ENCODE peak calls at places on chromosomes 13 and 19, in nine cellular contexts. P, G, K, X, A, W, F, U and H are unnamed samples.

GRCh38 chr13:99028890-99029289 is 51.0 kb upstream of the DOCK9 start:
- DNase-seq in P (no peak), G (no peak), K (no peak), X (no peak), A (no peak), W (no peak), F (no peak), U (no peak), H (no peak)

GRCh38 chr19:46697142-46697960 is 19.6 kb downstream of the PRKD2 start:
- DNase-seq in P (peak), G (peak), K (peak), X (no peak), A (peak), W (peak), F (peak), U (peak), H (peak)

GRCh38 chr13:69565334-69565733 is 542.3 kb upstream of the ATXN8OS start:
- DNase-seq in P (peak), G (peak), K (no peak), X (no peak), A (no peak), W (no peak), F (no peak), U (peak), H (no peak)

GRCh38 chr13:95787356-95788099 is 110.6 kb downstream of the DNAJC3 start:
- DNase-seq in P (no peak), G (peak), K (no peak), X (no peak), A (peak), W (no peak), F (no peak), U (no peak), H (peak)

GRCh38 chr13:30334663-30335386 is 27.5 kb upstream of the KATNAL1 start:
- DNase-seq in P (peak), G (peak), K (peak), X (no peak), A (no peak), W (peak), F (no peak), U (no peak), H (peak)

GRCh38 chr13:31595568-31595967 is 143.8 kb upstream of the RXFP2 start:
- DNase-seq in P (peak), G (peak), K (peak), X (no peak), A (peak), W (no peak), F (no peak), U (no peak), H (no peak)

GRCh38 chr19:52585101-52585500 is 15.0 kb downstream of the ZNF701 start:
- DNase-seq in P (no peak), G (peak), K (no peak), X (no peak), A (no peak), W (no peak), F (no peak), U (no peak), H (no peak)

GRCh38 chr13:38685974-38686571 is 804 bp upstream of the FREM2 start:
- DNase-seq in P (peak), G (peak), K (peak), X (no peak), A (no peak), W (peak), F (no peak), U (peak), H (peak)

GRCh38 chr13:67238861-67239260 is 8.7 kb upstream of the PCDH9 start:
- DNase-seq in P (no peak), G (no peak), K (no peak), X (no peak), A (no peak), W (no peak), F (no peak), U (no peak), H (no peak)
- H3K4me3 ChIP-seq in P (no peak), G (no peak), K (no peak), X (no peak), A (no peak), W (no peak), F (no peak), U (no peak), H (no peak)

DNA sequence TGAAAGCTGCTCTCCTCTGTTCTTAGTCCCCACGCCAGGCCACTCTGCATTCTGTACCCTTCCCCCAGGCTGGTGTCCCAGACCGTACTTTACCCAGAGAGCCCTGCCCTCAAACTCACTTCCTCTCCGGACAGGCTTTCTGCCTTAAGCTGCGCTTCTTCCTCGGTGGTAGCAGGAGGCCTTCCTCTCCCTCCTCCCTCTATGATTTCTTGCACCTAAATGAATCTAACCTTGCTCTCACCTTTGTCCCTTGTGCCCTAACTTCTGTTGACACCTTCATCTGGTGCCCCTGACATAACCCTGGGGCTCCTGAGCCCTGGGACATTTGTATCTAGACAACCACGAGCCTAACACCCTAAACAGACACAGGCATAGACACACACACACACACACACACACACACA is 29.6 kb upstream of the CEACAM21 start:
- DNase-seq in P (no peak), G (no peak), K (no peak), X (no peak), A (no peak), W (no peak), F (no peak), U (no peak), H (no peak)
- H3K4me3 ChIP-seq in P (no peak), G (no peak), K (no peak), X (no peak), A (no peak), W (no peak), F (no peak), U (no peak), H (no peak)

DNA sequence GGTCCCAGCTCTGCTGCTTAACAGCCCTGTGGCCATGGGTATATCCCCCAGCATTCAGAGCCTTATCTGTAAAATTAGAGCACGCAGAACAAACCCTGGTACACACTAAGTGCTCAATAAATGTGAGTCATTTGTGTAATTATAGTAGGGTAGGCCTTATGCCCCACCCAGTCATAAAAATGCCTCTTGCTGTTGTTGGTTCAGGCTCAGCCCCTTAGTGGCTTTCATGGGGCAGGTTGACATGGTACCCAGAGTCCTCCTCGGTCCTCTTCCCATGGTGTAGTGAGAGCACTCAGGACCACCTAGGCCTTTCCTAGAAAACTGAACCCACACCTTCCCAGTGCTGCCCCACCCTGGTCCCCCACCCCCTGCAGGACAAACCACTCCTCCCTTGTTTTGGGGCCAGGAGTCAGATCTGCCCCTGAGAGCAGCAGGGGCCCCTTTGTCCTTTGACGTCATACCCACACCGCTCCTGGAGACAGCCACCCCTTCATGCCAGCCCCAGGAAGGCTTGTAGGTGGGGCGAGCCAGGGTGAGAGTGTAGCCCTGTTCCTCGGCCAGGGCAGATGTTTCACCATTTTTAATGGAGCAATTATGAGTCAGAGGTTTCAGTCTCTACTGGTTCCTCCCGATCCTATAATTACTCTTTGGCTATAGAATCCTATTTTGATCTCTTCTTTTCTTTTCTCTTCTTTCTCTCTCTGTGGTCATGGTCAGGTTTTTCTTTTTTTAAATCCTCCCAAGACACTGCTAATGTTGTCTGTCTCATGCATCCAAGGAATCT is 36.8 kb downstream of the ACTN4 start:
- DNase-seq in P (peak), G (peak), K (peak), X (no peak), A (peak), W (no peak), F (peak), U (peak), H (peak)
- H3K4me3 ChIP-seq in P (no peak), G (peak), K (no peak), X (no peak), A (no peak), W (no peak), F (no peak), U (no peak), H (no peak)

GRCh38 chr19:1466018-1466460 is 13.0 kb downstream of the C19orf25 start:
- DNase-seq in P (no peak), G (no peak), K (no peak), X (no peak), A (no peak), W (no peak), F (no peak), U (no peak), H (no peak)

GRCh38 chr19:1466461-1467227 is 12.4 kb downstream of the C19orf25 start:
- DNase-seq in P (no peak), G (no peak), K (no peak), X (no peak), A (no peak), W (no peak), F (no peak), U (no peak), H (no peak)

GRCh38 chr19:1467228-1467511 is 11.8 kb downstream of the C19orf25 start:
- DNase-seq in P (no peak), G (no peak), K (no peak), X (no peak), A (no peak), W (no peak), F (no peak), U (no peak), H (no peak)

GRCh38 chr19:1468274-1469199 is 10.5 kb downstream of the C19orf25 start:
- DNase-seq in P (no peak), G (peak), K (peak), X (no peak), A (peak), W (no peak), F (no peak), U (no peak), H (peak)

GRCh38 chr19:1467512-1468273 is 11.3 kb downstream of the C19orf25 start:
- DNase-seq in P (no peak), G (no peak), K (no peak), X (no peak), A (no peak), W (no peak), F (no peak), U (no peak), H (no peak)
- H3K4me3 ChIP-seq in P (no peak), G (no peak), K (no peak), X (no peak), A (no peak), W (no peak), F (no peak), U (no peak), H (no peak)

GRCh38 chr19:10288662-10289166 is 1.0 kb upstream of the ICAM5 start:
- DNase-seq in P (no peak), G (peak), K (peak), X (no peak), A (peak), W (no peak), F (no peak), U (no peak), H (no peak)
- H3K4me3 ChIP-seq in P (peak), G (no peak), K (peak), X (peak), A (peak), W (peak), F (no peak), U (no peak), H (no peak)

GRCh38 chr13:81020010-81020409 is 679.1 kb upstream of the SPRY2 start:
- DNase-seq in P (no peak), G (no peak), K (no peak), X (no peak), A (no peak), W (no peak), F (no peak), U (no peak), H (no peak)

GRCh38 chr13:81018936-81019335 is 678.0 kb upstream of the SPRY2 start:
- DNase-seq in P (no peak), G (no peak), K (no peak), X (no peak), A (no peak), W (no peak), F (no peak), U (no peak), H (no peak)

GRCh38 chr13:81021284-81021683 is 680.4 kb upstream of the SPRY2 start:
- DNase-seq in P (no peak), G (no peak), K (no peak), X (no peak), A (no peak), W (no peak), F (no peak), U (no peak), H (no peak)

GRCh38 chr13:81012031-81012430 is 671.1 kb upstream of the SPRY2 start:
- DNase-seq in P (no peak), G (no peak), K (no peak), X (no peak), A (no peak), W (no peak), F (no peak), U (no peak), H (no peak)

DNA sequence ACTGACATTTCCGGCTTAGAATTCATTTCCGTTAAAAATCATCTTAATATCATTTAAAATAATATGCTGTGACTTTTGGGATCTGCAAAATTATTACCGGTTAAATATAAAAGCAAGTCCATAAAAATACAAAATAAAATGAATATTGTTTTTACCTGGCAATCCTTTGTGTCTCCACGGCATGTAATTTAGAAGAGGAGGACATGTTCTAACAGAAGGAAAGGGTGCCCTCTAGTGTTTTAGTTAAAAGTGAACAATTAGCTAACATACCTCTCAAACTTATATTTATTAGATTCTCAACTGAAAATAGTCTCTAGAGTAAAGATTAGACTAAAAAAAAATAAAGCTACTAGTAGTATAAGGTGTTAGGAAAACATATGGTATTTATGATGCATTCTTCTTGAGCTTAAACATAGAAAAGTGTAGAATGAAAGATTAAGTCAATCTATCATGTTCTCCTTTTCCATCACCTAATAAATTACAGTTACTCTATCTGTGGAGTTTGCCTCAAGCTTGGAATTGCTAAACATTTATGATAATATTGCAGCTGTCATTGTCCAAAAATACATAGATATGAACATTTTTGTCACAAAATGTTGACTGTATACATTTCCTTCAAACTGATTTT is 676.7 kb upstream of the SPRY2 start:
- DNase-seq in P (peak), G (peak), K (peak), X (no peak), A (peak), W (peak), F (no peak), U (peak), H (no peak)
- H3K4me3 ChIP-seq in P (no peak), G (no peak), K (no peak), X (no peak), A (no peak), W (no peak), F (no peak), U (no peak), H (no peak)

GRCh38 chr13:104281910-104282309 is 1215.7 kb upstream of the SLC10A2 start:
- DNase-seq in P (no peak), G (no peak), K (peak), X (no peak), A (no peak), W (no peak), F (no peak), U (no peak), H (no peak)
- H3K4me3 ChIP-seq in P (no peak), G (no peak), K (no peak), X (no peak), A (no peak), W (no peak), F (no peak), U (no peak), H (no peak)

GRCh38 chr19:5684694-5685430 is 4.0 kb downstream of the HSD11B1L start:
- DNase-seq in P (no peak), G (no peak), K (no peak), X (no peak), A (no peak), W (no peak), F (no peak), U (no peak), H (no peak)

GRCh38 chr19:5686647-5687359 is 3.3 kb upstream of the RPL36 start:
- DNase-seq in P (peak), G (peak), K (peak), X (peak), A (peak), W (peak), F (peak), U (peak), H (peak)

GRCh38 chr19:5683177-5683886 is 2.5 kb downstream of the HSD11B1L start:
- DNase-seq in P (no peak), G (peak), K (no peak), X (no peak), A (no peak), W (no peak), F (no peak), U (no peak), H (no peak)

GRCh38 chr19:5687360-5688198 is 2.5 kb upstream of the RPL36 start:
- DNase-seq in P (no peak), G (no peak), K (no peak), X (no peak), A (no peak), W (no peak), F (no peak), U (no peak), H (no peak)

GRCh38 chr19:5686326-5686646 is 3.8 kb upstream of the RPL36 start:
- DNase-seq in P (no peak), G (no peak), K (no peak), X (no peak), A (no peak), W (no peak), F (no peak), U (no peak), H (no peak)
- H3K4me3 ChIP-seq in P (peak), G (peak), K (peak), X (peak), A (peak), W (peak), F (peak), U (peak), H (peak)

DNA sequence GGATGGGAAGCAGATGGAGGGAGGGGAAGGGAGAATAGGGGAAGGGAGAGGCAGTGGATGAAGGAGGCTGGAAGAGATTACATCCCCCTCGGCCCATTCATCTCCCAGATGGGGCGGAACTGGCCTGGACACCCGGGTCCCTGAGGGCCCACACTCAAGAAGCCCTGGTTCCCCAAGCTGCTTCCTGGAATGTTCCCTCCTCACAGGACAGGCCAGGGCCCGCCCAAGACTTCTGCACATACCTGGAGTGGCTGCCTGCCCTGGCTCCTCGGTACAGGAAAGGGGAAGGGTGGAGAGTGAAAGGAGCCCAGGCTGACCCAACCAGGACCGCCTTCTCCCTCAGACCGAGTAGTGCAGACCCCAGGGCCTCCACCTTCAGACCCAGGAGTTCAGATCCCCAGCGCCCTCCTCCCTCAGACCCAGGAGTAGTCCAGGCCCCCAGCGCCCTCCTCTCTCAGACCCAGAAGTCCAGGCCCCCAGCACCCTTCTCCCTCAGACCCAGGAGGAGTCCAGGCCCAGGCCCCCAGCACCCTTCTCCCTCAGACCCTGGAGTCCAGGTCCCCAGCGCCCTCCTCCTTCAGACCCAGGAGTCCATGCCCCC is 489 bp downstream of the NTF4 start:
- DNase-seq in P (no peak), G (no peak), K (no peak), X (no peak), A (no peak), W (no peak), F (no peak), U (no peak), H (no peak)
- H3K4me3 ChIP-seq in P (no peak), G (no peak), K (no peak), X (peak), A (no peak), W (peak), F (no peak), U (peak), H (no peak)